ENCODE peak calls at places on chromosomes 2 and 18, in ten cellular contexts. P, L, F, N, S, Q, I, H, A and Y are unnamed samples.
A peak's percentile ranks its signal among the peaks of the same experiment; 100 is the strongest.

GRCh38 chr2:13581471-13581870 is 864.7 kb downstream of the TRIB2 start:
- DNase-seq in P (no peak), L (no peak), F (peak; percentile 4), N (no peak), S (no peak), Q (no peak), I (no peak), H (no peak), A (no peak), Y (peak; percentile 17)

GRCh38 chr2:187324631-187325030 is 123.4 kb downstream of the CALCRL start:
- DNase-seq in P (no peak), L (no peak), F (no peak), N (no peak), S (no peak), Q (no peak), I (no peak), H (no peak), A (no peak), Y (no peak)

GRCh38 chr2:196259507-196260481 is 88.4 kb upstream of the STK17B start:
- DNase-seq in P (no peak), L (no peak), F (no peak), N (no peak), S (no peak), Q (peak; percentile 16), I (no peak), H (peak; percentile 94), A (no peak), Y (peak; percentile 88)

GRCh38 chr2:8628179-8628869 is 53.5 kb upstream of the ID2 start:
- DNase-seq in P (no peak), L (no peak), F (no peak), N (no peak), S (no peak), Q (no peak), I (peak; percentile 14), H (peak; percentile 8), A (no peak), Y (no peak)

GRCh38 chr2:16320716-16321115 is 344.9 kb downstream of the CYRIA start:
- DNase-seq in P (no peak), L (no peak), F (peak; percentile 88), N (no peak), S (no peak), Q (no peak), I (no peak), H (no peak), A (no peak), Y (no peak)

GRCh38 chr2:71944183-71944550 is 203.5 kb downstream of the CYP26B1 start:
- DNase-seq in P (peak; percentile 66), L (no peak), F (peak; percentile 61), N (no peak), S (no peak), Q (no peak), I (no peak), H (no peak), A (no peak), Y (no peak)

GRCh38 chr2:188788621-188789020 is 185.6 kb upstream of the COL3A1 start:
- DNase-seq in P (no peak), L (peak; percentile 69), F (no peak), N (peak; percentile 79), S (no peak), Q (no peak), I (no peak), H (peak; percentile 93), A (peak; percentile 91), Y (no peak)

GRCh38 chr18:74945774-74946545 is 263.0 kb downstream of the PTGR3 start:
- DNase-seq in P (no peak), L (no peak), F (no peak), N (no peak), S (no peak), Q (no peak), I (no peak), H (peak; percentile 62), A (no peak), Y (no peak)

GRCh38 chr18:47113796-47114540 is 36.3 kb downstream of the HDHD2 start:
- DNase-seq in P (no peak), L (no peak), F (peak; percentile 63), N (no peak), S (no peak), Q (no peak), I (no peak), H (peak; percentile 28), A (no peak), Y (no peak)

GRCh38 chr2:116489944-116490343 is 1324.5 kb upstream of the DDX18 start:
- DNase-seq in P (no peak), L (no peak), F (no peak), N (no peak), S (no peak), Q (no peak), I (no peak), H (no peak), A (no peak), Y (no peak)

GRCh38 chr2:116490511-116491145 is 1323.9 kb upstream of the DDX18 start:
- DNase-seq in P (no peak), L (peak; percentile 66), F (no peak), N (no peak), S (no peak), Q (no peak), I (no peak), H (no peak), A (no peak), Y (no peak)

GRCh38 chr2:116489292-116489691 is 1325.2 kb upstream of the DDX18 start:
- DNase-seq in P (no peak), L (no peak), F (no peak), N (no peak), S (no peak), Q (no peak), I (no peak), H (no peak), A (no peak), Y (no peak)

GRCh38 chr2:116487336-116487735 is 1327.2 kb upstream of the DDX18 start:
- DNase-seq in P (no peak), L (no peak), F (no peak), N (no peak), S (no peak), Q (no peak), I (no peak), H (no peak), A (no peak), Y (no peak)

DNA sequence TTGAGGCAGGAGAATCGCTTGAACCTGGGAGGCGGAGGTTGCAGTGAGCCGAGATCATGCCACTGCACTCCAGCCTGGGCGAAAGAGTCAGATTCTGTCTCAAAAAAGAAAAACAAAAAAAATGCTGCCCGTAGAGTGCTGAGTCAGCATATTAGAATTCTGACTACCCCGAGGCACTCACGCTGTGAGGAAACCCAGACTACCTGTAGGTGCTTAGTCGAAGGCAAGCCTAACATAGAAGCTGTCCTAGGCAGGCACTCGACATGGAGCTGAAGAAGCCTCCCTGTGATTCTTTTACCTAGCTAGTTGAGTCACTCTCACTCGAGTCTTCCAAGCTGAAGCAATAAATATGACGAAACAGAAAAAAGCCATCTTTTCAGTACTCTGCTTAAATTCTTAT is 1323.2 kb upstream of the DDX18 start:
- DNase-seq in P (no peak), L (no peak), F (no peak), N (no peak), S (no peak), Q (no peak), I (no peak), H (no peak), A (no peak), Y (no peak)
- TF ChIP-seq CTCF in P (no peak), L (no peak), F (no peak), N (no peak), S (no peak), Q (no peak), I (no peak), H (no peak), A (no peak), Y (no peak)

DNA sequence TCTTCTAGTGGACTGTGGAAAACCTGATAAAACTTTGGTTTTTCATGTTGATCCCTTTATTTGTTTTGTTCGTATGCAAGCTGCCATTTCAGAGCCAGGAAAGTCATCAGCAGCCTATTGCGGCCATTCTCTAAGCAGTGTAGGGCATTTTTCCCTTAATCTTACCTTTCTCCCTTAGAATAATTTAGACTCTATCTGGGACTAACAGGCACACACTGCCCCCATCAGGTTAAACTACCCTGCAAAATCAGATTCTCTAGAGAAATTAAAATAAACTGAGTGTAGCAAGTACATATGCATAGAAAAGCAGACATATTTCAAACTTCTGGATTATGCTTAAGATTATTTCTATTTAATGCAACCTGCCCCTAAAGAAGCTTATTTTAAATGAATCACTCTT is 347.4 kb downstream of the METTL4 start:
- DNase-seq in P (no peak), L (no peak), F (peak; percentile 51), N (peak; percentile 26), S (no peak), Q (no peak), I (no peak), H (peak; percentile 6), A (no peak), Y (peak; percentile 52)
- TF ChIP-seq CTCF in P (peak; percentile 80), L (peak; percentile 53), F (peak; percentile 79), N (peak; percentile 23), S (peak; percentile 74), Q (no peak), I (peak; percentile 41), H (peak; percentile 45), A (no peak), Y (peak; percentile 59)

DNA sequence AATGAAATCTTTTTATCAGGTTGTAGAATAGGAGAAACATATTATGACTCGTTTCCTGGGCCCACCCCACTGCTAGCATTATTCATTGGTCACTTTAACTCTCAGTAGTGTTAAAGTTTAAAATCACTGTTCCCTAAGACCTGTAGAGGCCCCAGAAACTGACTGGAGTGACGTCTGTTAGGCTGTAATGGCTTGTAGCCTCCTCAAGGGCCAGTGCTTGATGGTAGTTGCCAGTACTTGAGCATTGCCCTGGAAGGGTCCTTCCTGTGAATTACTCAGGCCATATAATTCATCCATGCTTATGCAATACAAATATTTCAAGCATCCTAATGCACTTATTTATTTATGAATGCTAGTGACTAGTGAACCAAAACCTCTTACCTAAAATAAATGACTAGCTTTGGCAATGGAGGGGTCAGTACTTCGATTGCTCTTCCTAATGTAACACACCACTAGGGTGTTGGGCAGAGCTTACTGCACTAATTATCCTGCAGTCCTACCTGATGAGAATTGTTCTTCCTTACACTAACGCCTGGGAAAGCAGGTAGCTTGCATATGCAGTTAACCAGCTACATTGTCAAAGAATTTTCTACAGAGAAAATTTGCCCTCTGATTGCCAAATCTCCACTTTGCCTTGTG is 31.2 kb downstream of the ARHGAP25 start:
- DNase-seq in P (no peak), L (no peak), F (no peak), N (no peak), S (no peak), Q (no peak), I (no peak), H (peak; percentile 75), A (no peak), Y (no peak)
- TF ChIP-seq CTCF in P (peak; percentile 17), L (no peak), F (no peak), N (no peak), S (no peak), Q (no peak), I (peak; percentile 12), H (peak; percentile 19), A (no peak), Y (no peak)

DNA sequence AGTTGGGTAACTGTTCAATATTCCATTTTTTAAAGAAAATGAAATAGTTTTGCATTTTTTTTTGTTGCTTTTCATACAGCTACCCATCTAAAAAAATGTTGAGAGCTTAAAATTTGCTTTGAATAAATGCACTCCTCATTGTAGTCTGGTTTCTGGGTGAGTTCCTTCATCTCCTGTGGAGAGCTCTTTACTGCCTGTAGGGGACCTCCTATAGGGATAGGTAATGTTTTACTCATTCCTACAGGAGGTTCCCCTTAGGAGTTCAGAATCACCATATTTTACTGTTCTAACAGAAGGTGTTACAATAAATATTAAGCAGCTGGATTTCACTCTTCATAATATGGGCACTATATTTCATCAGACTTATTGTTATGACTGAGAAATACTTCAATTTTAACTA is 947.3 kb upstream of the CRIM1 start:
- DNase-seq in P (no peak), L (no peak), F (no peak), N (no peak), S (no peak), Q (no peak), I (no peak), H (no peak), A (no peak), Y (no peak)
- TF ChIP-seq CTCF in P (no peak), L (no peak), F (no peak), N (no peak), S (no peak), Q (no peak), I (no peak), H (no peak), A (no peak), Y (no peak)